ENCODE peak calls at places on chromosomes 6 and 20, in seven cellular contexts. One of them, this sample, is unnamed.

GRCh38 chr6:22350109-22350508 is 53.3 kb upstream of the PRL start:
- DNase-seq in neural progenitor cell: no peak
- DNase-seq in small intestine: no peak
- DNase-seq in DND-41: no peak
- DNase-seq in K562: no peak
- DNase-seq in brain microvascular endothelial cell: no peak
- DNase-seq in adrenal gland: no peak
- DNase-seq in this sample: no peak

GRCh38 chr6:63582579-63583231 is 10.4 kb downstream of the LOC128125822 start:
- DNase-seq in neural progenitor cell: no peak
- DNase-seq in DND-41: no peak
- DNase-seq in adrenal gland: no peak
- DNase-seq in brain microvascular endothelial cell: no peak
- DNase-seq in small intestine: no peak
- DNase-seq in K562: no peak
- DNase-seq in this sample: no peak

GRCh38 chr6:166760288-166760687 is 133.2 kb upstream of the RPS6KA2 start:
- DNase-seq in adrenal gland: no peak
- DNase-seq in DND-41: peak; percentile 21
- DNase-seq in brain microvascular endothelial cell: no peak
- DNase-seq in small intestine: no peak
- DNase-seq in neural progenitor cell: no peak
- DNase-seq in K562: no peak
- DNase-seq in this sample: no peak

GRCh38 chr20:53678315-53678989 is 84.8 kb upstream of the ZNF217 start:
- DNase-seq in small intestine: no peak
- DNase-seq in DND-41: no peak
- DNase-seq in brain microvascular endothelial cell: no peak
- DNase-seq in K562: no peak
- DNase-seq in neural progenitor cell: no peak
- DNase-seq in adrenal gland: no peak
- DNase-seq in this sample: no peak

GRCh38 chr20:46031701-46032254 is 2.8 kb downstream of the SLC12A5 start:
- DNase-seq in DND-41: no peak
- DNase-seq in adrenal gland: no peak
- DNase-seq in brain microvascular endothelial cell: no peak
- DNase-seq in neural progenitor cell: peak; percentile 89
- DNase-seq in small intestine: no peak
- DNase-seq in K562: no peak
- DNase-seq in this sample: no peak

GRCh38 chr6:70651326-70651905 is 16.3 kb upstream of the SMAP1 start:
- DNase-seq in adrenal gland: no peak
- DNase-seq in K562: no peak
- DNase-seq in DND-41: peak; percentile 87
- DNase-seq in small intestine: peak; percentile 55
- DNase-seq in neural progenitor cell: no peak
- DNase-seq in brain microvascular endothelial cell: no peak
- DNase-seq in this sample: no peak

GRCh38 chr6:15522427-15522826 is 140.4 kb downstream of the DTNBP1 start:
- DNase-seq in brain microvascular endothelial cell: no peak
- DNase-seq in adrenal gland: peak; percentile 11
- DNase-seq in K562: no peak
- DNase-seq in DND-41: no peak
- DNase-seq in neural progenitor cell: no peak
- DNase-seq in small intestine: no peak
- DNase-seq in this sample: no peak

GRCh38 chr20:57361517-57361916 is 10.5 kb downstream of the RAE1 start:
- DNase-seq in adrenal gland: no peak
- DNase-seq in neural progenitor cell: no peak
- DNase-seq in small intestine: no peak
- DNase-seq in DND-41: no peak
- DNase-seq in brain microvascular endothelial cell: peak; percentile 77
- DNase-seq in K562: no peak
- DNase-seq in this sample: no peak

GRCh38 chr20:63682384-63683139 is 13.9 kb upstream of the TNFRSF6B start:
- DNase-seq in K562: no peak
- DNase-seq in adrenal gland: peak; percentile 68
- DNase-seq in neural progenitor cell: no peak
- DNase-seq in brain microvascular endothelial cell: peak; percentile 94
- DNase-seq in DND-41: no peak
- DNase-seq in small intestine: no peak
- DNase-seq in this sample: no peak

GRCh38 chr6:43286995-43287716 is 10.9 kb upstream of the SLC22A7 start:
- DNase-seq in brain microvascular endothelial cell: no peak
- DNase-seq in K562: peak; percentile 62
- DNase-seq in neural progenitor cell: peak; percentile 68
- DNase-seq in DND-41: no peak
- DNase-seq in adrenal gland: peak; percentile 86
- DNase-seq in small intestine: no peak
- DNase-seq in this sample: no peak

GRCh38 chr20:17684077-17684888 is 2.2 kb upstream of the RRBP1 start:
- DNase-seq in DND-41: no peak
- DNase-seq in small intestine: peak; percentile 63
- DNase-seq in adrenal gland: no peak
- DNase-seq in brain microvascular endothelial cell: no peak
- DNase-seq in neural progenitor cell: no peak
- DNase-seq in K562: no peak
- DNase-seq in this sample: no peak

GRCh38 chr6:28789553-28790083 is 134.2 kb downstream of the TRIM27 start:
- DNase-seq in K562: peak; percentile 62
- DNase-seq in neural progenitor cell: peak; percentile 54
- DNase-seq in adrenal gland: no peak
- DNase-seq in DND-41: peak; percentile 6
- DNase-seq in brain microvascular endothelial cell: peak; percentile 62
- DNase-seq in small intestine: no peak
- DNase-seq in this sample: peak; percentile 13

GRCh38 chr20:13251556-13251955 is 30.5 kb downstream of the ISM1 start:
- DNase-seq in small intestine: no peak
- DNase-seq in neural progenitor cell: no peak
- DNase-seq in brain microvascular endothelial cell: no peak
- DNase-seq in K562: no peak
- DNase-seq in DND-41: no peak
- DNase-seq in adrenal gland: no peak
- DNase-seq in this sample: no peak

GRCh38 chr6:41638801-41639555 is 710 bp downstream of the MDFI start:
- DNase-seq in DND-41: no peak
- DNase-seq in adrenal gland: no peak
- DNase-seq in brain microvascular endothelial cell: peak; percentile 41
- DNase-seq in K562: no peak
- DNase-seq in small intestine: no peak
- DNase-seq in neural progenitor cell: peak; percentile 73
- DNase-seq in this sample: no peak

DNA sequence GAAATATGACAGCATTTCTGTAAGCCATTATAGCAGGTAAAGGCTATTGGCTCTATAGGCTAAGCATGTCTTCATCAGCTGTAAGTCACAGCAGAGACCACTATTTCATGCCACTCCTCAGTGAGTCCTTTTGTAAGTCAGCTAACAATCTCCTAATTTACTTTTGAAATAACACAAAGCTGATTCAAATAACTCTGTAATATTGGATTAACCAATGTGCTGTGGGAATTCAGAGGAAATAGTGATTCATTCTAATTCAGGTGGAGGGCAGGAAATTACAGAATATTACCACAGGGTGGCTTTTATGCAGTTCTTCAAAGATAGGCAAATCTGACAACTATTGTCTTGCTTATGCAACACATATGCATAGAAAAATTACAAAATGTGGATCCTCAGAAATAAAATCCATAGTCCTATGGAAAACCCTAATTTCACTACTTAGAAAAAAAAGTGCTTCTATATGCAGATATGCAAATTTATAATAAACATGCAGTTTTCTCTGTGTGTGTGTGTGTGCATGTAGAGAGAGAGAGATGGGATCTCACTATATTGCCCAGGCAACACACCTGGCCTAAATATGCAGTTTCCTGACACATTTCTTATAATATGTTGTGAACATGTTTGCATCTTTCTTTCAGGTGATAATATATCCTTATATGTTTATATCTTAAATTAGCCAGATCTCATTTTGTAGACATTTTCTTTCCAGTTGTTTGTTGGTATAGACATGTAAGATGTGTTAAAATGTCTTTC is 4.8 kb upstream of the SMIM28 start:
- DNase-seq in brain microvascular endothelial cell: peak; percentile 34
- DNase-seq in adrenal gland: no peak
- DNase-seq in neural progenitor cell: no peak
- DNase-seq in K562: no peak
- DNase-seq in DND-41: no peak
- DNase-seq in small intestine: no peak
- DNase-seq in this sample: no peak
- H3K27ac ChIP-seq in brain microvascular endothelial cell: peak overlapping the region; percentile 57
- H3K27ac ChIP-seq in adrenal gland: no peak overlapping the region
- H3K27ac ChIP-seq in neural progenitor cell: no peak overlapping the region
- H3K27ac ChIP-seq in K562: no peak overlapping the region
- H3K27ac ChIP-seq in DND-41: no peak overlapping the region
- H3K27ac ChIP-seq in small intestine: no peak overlapping the region
- H3K27ac ChIP-seq in this sample: no peak overlapping the region

DNA sequence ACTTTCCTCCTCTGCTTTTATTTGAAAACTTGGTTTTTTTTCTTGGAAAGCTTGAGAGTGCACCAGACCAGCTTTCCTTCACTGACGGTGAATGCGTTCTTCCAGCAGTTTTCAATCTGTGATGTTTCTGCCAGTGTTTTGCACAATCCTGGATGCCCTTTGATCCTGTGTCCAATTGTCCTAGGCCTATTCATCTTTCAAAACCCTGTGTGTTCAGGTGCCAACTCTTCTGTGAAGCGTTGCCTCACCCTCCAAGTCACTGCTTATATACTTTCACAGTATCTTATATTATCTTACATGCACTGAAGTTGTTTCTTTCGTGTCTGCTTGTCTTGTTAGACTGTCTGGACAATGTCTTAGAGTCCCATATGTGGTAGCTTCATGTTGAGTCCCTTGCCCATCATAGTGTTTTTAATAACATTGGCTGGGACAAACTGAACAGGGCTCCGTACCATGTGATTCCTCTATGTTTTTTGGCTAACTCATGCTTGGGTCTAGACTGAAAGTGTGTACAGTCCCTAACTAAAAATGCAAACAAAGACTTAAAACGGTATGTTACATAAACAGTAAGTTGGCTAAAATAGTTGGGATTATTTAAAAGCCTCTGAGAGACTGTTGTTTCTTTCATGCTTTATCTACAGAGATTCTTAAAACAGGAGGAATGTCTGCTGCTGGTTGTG is 2.0 kb downstream of the RNF217 start:
- DNase-seq in brain microvascular endothelial cell: no peak
- DNase-seq in small intestine: peak; percentile 85
- DNase-seq in neural progenitor cell: peak; percentile 8
- DNase-seq in adrenal gland: peak; percentile 69
- DNase-seq in DND-41: no peak
- DNase-seq in K562: peak; percentile 20
- DNase-seq in this sample: no peak
- H3K27ac ChIP-seq in brain microvascular endothelial cell: peak overlapping the region; percentile 78
- H3K27ac ChIP-seq in small intestine: peak overlapping the region; percentile 33
- H3K27ac ChIP-seq in neural progenitor cell: no peak overlapping the region
- H3K27ac ChIP-seq in adrenal gland: peak overlapping the region; percentile 92
- H3K27ac ChIP-seq in DND-41: no peak overlapping the region
- H3K27ac ChIP-seq in K562: peak overlapping the region; percentile 84
- H3K27ac ChIP-seq in this sample: no peak overlapping the region

DNA sequence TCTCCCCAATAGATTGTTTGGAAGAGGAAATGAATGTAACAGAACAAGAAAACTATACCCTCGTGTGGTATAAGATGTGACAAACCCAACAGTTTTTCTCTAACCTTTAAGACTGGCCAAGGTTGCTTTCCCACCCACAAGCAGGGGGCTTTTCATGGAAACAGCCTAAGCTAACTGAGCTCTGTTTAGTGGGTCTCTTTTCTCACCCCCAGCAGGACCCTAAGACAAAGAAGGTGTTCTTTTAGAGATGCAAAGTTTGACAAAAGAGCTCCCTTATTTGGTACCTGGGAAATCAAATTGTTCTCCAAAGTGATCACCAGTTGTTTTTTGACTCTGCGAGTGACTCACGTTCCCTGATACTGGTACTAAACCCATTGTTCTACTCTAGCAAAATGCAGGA is 59.1 kb downstream of the MBOAT1 start:
- DNase-seq in brain microvascular endothelial cell: no peak
- DNase-seq in DND-41: no peak
- DNase-seq in neural progenitor cell: no peak
- DNase-seq in small intestine: no peak
- DNase-seq in adrenal gland: no peak
- DNase-seq in K562: no peak
- DNase-seq in this sample: no peak
- H3K27ac ChIP-seq in brain microvascular endothelial cell: no peak overlapping the region
- H3K27ac ChIP-seq in DND-41: no peak overlapping the region
- H3K27ac ChIP-seq in neural progenitor cell: no peak overlapping the region
- H3K27ac ChIP-seq in small intestine: no peak overlapping the region
- H3K27ac ChIP-seq in adrenal gland: no peak overlapping the region
- H3K27ac ChIP-seq in K562: no peak overlapping the region
- H3K27ac ChIP-seq in this sample: no peak overlapping the region

GRCh38 chr6:133245033-133245903 is 4.1 kb downstream of the EYA4 start:
- DNase-seq in DND-41: no peak
- DNase-seq in brain microvascular endothelial cell: no peak
- DNase-seq in adrenal gland: no peak
- DNase-seq in small intestine: no peak
- DNase-seq in K562: no peak
- DNase-seq in neural progenitor cell: no peak
- DNase-seq in this sample: no peak
- H3K27ac ChIP-seq in DND-41: no peak overlapping the region
- H3K27ac ChIP-seq in brain microvascular endothelial cell: no peak overlapping the region
- H3K27ac ChIP-seq in adrenal gland: no peak overlapping the region
- H3K27ac ChIP-seq in small intestine: no peak overlapping the region
- H3K27ac ChIP-seq in K562: no peak overlapping the region
- H3K27ac ChIP-seq in neural progenitor cell: no peak overlapping the region
- H3K27ac ChIP-seq in this sample: no peak overlapping the region

DNA sequence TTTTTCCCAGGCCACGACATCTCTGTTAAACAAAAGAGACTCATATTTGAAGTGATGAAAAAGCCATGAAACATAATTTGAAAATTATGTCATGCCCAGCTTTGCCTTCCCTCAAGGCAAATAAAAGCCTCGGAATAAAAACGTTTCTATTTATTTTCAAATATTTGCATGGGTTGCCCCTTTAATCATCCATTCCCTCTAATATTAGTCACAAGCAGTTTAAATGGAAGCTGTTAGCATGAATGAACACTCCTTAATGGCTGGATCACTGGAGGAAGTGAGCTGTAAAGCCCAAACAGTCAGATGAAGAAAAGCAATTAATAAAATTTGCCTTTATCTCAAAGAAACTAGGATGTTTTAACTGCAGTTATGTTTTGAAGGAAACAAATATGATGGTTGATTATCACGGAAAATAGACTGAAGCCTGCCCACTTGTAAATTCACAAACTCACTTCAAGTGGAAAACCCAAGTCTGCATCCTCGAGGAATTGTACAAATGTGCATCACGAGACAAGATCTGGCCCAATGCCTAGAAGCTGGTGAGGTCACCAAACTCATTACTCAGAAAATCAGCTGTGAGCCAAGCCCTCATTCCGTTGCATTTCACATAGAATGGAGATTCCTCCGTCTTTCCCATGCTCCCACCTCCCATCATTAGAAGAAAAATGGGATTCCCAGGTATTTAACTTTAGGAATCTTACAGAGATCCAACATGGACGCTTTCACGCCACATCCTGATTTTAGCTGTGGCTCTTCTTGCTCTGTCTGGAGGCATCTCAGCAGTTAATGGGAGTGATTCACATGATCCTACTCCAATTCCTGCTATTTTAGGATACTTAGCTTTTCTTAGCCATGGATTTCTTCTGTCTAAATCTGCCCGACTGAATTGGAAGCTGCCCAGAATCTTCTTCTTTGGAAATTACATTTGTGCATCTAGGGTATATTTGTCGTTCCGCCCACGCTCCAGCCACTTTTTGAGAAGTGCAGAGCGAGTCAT is 69.0 kb upstream of the STMND1 start:
- DNase-seq in DND-41: no peak
- DNase-seq in K562: no peak
- DNase-seq in neural progenitor cell: no peak
- DNase-seq in adrenal gland: peak; percentile 88
- DNase-seq in small intestine: peak; percentile 14
- DNase-seq in brain microvascular endothelial cell: peak; percentile 95
- DNase-seq in this sample: no peak
- H3K27ac ChIP-seq in DND-41: no peak overlapping the region
- H3K27ac ChIP-seq in K562: no peak overlapping the region
- H3K27ac ChIP-seq in neural progenitor cell: no peak overlapping the region
- H3K27ac ChIP-seq in adrenal gland: peak overlapping the region; percentile 43
- H3K27ac ChIP-seq in small intestine: peak overlapping the region; percentile 56
- H3K27ac ChIP-seq in brain microvascular endothelial cell: peak overlapping the region; percentile 55
- H3K27ac ChIP-seq in this sample: no peak overlapping the region

This sample was measured in OCI-LY7.